ENCODE peak calls at places on chromosome 18, in ten cellular contexts. U is AG10803, S is cardiac muscle cell, V is progenitor cell of endocrine pancreas, M is nephron progenitor cell, A is A549, X is RWPE1, R is HFFc6, Y is tibial nerve, N is fibroblast of lung. E is an unnamed sample.
A peak's percentile ranks its signal among the peaks of the same experiment; 100 is the strongest.

GRCh38 chr18:8329186-8329771 is 280.0 kb upstream of the RAB12 start:
- DNase-seq in U (peak; percentile 17), S (peak; percentile 68), V (no peak), M (no peak), A (peak; percentile 50), X (no peak), R (peak; percentile 64), Y (no peak), N (peak; percentile 94), E (no peak)

GRCh38 chr18:48952287-48953095 is 1.7 kb upstream of the SMAD7 start:
- DNase-seq in U (peak; percentile 87), S (peak; percentile 92), V (peak; percentile 65), M (peak; percentile 86), A (peak; percentile 74), X (no peak), R (peak; percentile 78), Y (peak; percentile 65), N (peak; percentile 82), E (peak; percentile 85)

GRCh38 chr18:2536493-2536892 is 34.8 kb downstream of the METTL4 start:
- DNase-seq in U (peak; percentile 48), S (peak; percentile 72), V (no peak), M (no peak), A (peak; percentile 47), X (no peak), R (peak; percentile 83), Y (no peak), N (peak; percentile 46), E (no peak)

GRCh38 chr18:43720036-43720435 is 442.7 kb upstream of the SYT4 start:
- DNase-seq in U (peak; percentile 3), S (no peak), V (no peak), M (no peak), A (no peak), X (no peak), R (no peak), Y (no peak), N (peak; percentile 72), E (no peak)

GRCh38 chr18:49749563-49749962 is 63.8 kb downstream of the ACAA2 start:
- DNase-seq in U (no peak), S (no peak), V (no peak), M (no peak), A (no peak), X (no peak), R (no peak), Y (no peak), N (no peak), E (no peak)

GRCh38 chr18:36440614-36441013 is 143.1 kb downstream of the FHOD3 start:
- DNase-seq in U (peak; percentile 88), S (no peak), V (no peak), M (no peak), A (no peak), X (no peak), R (peak; percentile 74), Y (no peak), N (no peak), E (no peak)

GRCh38 chr18:38887671-38888020 is 1322.0 kb upstream of the CELF4 start:
- DNase-seq in U (no peak), S (no peak), V (no peak), M (no peak), A (no peak), X (no peak), R (no peak), Y (no peak), N (no peak), E (no peak)

GRCh38 chr18:79522451-79523220 is 126.9 kb downstream of the NFATC1 start:
- DNase-seq in U (no peak), S (no peak), V (no peak), M (no peak), A (no peak), X (no peak), R (no peak), Y (no peak), N (no peak), E (no peak)

GRCh38 chr18:37332764-37333420 is 232.7 kb downstream of the CELF4 start:
- DNase-seq in U (no peak), S (no peak), V (no peak), M (no peak), A (no peak), X (no peak), R (no peak), Y (no peak), N (no peak), E (no peak)

GRCh38 chr18:71529708-71530303 is 1014.3 kb downstream of the CBLN2 start:
- DNase-seq in U (no peak), S (peak; percentile 22), V (no peak), M (no peak), A (no peak), X (no peak), R (no peak), Y (no peak), N (peak; percentile 96), E (no peak)

GRCh38 chr18:23662309-23663263 is at the start of gene ANKRD29:
- DNase-seq in U (peak; percentile 29), S (peak; percentile 41), V (peak; percentile 14), M (peak; percentile 71), A (peak; percentile 36), X (peak; percentile 50), R (no peak), Y (no peak), N (peak; percentile 17), E (no peak)

GRCh38 chr18:79680100-79680879 is 687 bp downstream of the CTDP1 start:
- DNase-seq in U (peak; percentile 49), S (peak; percentile 58), V (peak; percentile 32), M (peak; percentile 59), A (peak; percentile 16), X (peak; percentile 45), R (peak; percentile 38), Y (peak; percentile 36), N (peak; percentile 45), E (no peak)

DNA sequence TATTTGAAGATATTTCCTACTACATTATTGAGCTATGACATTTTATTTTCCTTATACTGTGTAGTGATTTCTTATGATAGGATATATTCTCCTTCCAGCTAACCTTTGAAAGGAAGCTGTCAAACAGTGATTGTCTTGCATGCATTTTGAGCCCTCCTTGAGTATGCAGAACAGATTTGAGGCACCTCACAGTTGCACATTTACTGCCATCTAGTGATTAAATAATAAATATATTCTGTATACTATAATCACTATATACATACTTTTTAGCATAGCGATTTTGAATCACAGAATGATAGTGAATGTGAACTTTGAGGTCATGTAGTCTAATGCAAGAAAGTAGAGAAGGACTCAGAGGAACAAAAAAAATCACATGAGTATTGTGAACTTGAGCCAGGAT is 268.4 kb upstream of the CDH19 start:
- DNase-seq in U (no peak), S (peak; percentile 41), V (no peak), M (no peak), A (peak; percentile 18), X (no peak), R (no peak), Y (no peak), N (peak; percentile 16), E (no peak)
- TF ChIP-seq CTCF in U (no peak), S (peak; percentile 20), V (no peak), M (no peak), A (peak; percentile 35), X (peak; percentile 22), R (no peak), Y (peak; percentile 12), N (no peak), E (peak; percentile 62)

GRCh38 chr18:65567372-65567771 is 183.4 kb upstream of the CDH7 start:
- DNase-seq in U (no peak), S (no peak), V (no peak), M (no peak), A (peak; percentile 17), X (peak; percentile 6), R (no peak), Y (no peak), N (no peak), E (no peak)
- TF ChIP-seq CTCF in U (no peak), S (no peak), V (peak; percentile 64), M (peak; percentile 50), A (no peak), X (peak; percentile 46), R (no peak), Y (no peak), N (no peak), E (peak; percentile 70)

GRCh38 chr18:12306752-12307151 is 1.3 kb upstream of the TUBB6 start:
- DNase-seq in U (no peak), S (no peak), V (no peak), M (no peak), A (no peak), X (no peak), R (no peak), Y (no peak), N (no peak), E (no peak)

GRCh38 chr18:12309683-12310198 is 1.7 kb downstream of the TUBB6 start:
- DNase-seq in U (peak; percentile 41), S (no peak), V (no peak), M (no peak), A (no peak), X (peak; percentile 80), R (peak; percentile 25), Y (no peak), N (no peak), E (no peak)

GRCh38 chr18:12307251-12307736 is 747 bp upstream of the TUBB6 start:
- DNase-seq in U (peak; percentile 79), S (peak; percentile 80), V (no peak), M (peak; percentile 51), A (no peak), X (no peak), R (peak; percentile 69), Y (peak; percentile 61), N (peak; percentile 79), E (no peak)

GRCh38 chr18:12308386-12309100 is 502 bp downstream of the TUBB6 start:
- DNase-seq in U (peak; percentile 92), S (peak; percentile 93), V (no peak), M (peak; percentile 74), A (peak; percentile 75), X (peak; percentile 80), R (peak; percentile 89), Y (peak; percentile 69), N (peak; percentile 94), E (no peak)

DNA sequence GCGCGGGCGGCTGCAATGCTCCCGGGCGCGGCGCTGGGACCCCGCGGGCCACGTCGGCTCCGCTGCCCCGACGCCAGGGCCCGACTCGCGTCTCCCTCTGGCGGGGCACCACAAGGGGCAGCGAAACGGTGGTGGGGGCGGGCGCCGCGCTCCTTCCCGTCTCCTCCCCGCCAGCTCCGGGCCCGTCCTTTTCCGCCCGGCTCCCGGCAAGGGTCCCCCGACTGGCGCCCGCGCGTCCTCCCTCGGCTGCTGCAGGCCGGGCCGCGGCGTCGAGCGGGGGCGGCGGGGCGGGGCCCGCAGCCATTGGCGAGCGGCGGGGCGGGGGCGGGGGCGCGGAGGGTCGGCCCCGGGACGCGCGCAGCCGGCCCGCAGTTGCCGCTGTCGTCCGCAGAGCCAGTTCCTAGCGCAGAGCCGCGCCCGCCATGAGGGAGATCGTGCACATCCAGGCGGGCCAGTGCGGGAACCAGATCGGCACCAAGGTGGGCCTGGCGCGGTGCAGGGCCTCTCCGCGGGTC is at the start of gene TUBB6:
- DNase-seq in U (peak; percentile 83), S (peak; percentile 91), V (no peak), M (peak; percentile 76), A (peak; percentile 38), X (peak; percentile 78), R (peak; percentile 81), Y (peak; percentile 49), N (peak; percentile 80), E (no peak)
- TF ChIP-seq CTCF in U (no peak), S (no peak), V (no peak), M (no peak), A (no peak), X (peak; percentile 13), R (peak; percentile 57), Y (no peak), N (no peak), E (no peak)

DNA sequence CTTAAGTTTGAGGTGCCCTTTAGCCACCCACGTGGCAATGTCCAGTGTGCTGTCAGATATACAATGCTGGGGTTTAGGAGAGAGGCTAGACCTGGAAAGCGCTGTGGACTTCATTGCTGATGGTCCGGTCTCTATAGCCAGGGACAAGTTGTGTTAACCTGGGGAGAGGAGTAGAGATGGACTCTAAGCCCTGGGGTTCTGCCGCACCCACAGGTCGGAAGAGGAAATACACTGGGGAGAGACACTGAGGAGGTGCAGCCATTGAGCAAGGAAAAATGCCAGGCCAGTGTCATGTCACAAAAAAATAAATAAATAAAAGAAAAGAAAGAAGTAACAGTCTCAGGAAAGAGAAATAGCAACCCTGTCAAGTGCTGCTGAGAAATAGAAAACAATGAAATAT is 106.9 kb upstream of the CBLN2 start:
- DNase-seq in U (no peak), S (no peak), V (no peak), M (no peak), A (no peak), X (no peak), R (no peak), Y (no peak), N (no peak), E (no peak)
- TF ChIP-seq CTCF in U (no peak), S (no peak), V (peak; percentile 17), M (no peak), A (no peak), X (no peak), R (no peak), Y (no peak), N (no peak), E (no peak)

E was measured in type B pancreatic cell.